ENCODE peak calls at places on chromosomes 11 and 22, in seven cellular contexts. One of them, this sample, is unnamed. For H3K9me3, the result is how much of the 10 kb centered on the place peaks cover.

GRCh38 chr11:18749681-18750319 is 23.8 kb upstream of the IGSF22 start:
- DNase-seq in AG04450: peak
- DNase-seq in endodermal cell: peak
- DNase-seq in heart left ventricle: no peak
- DNase-seq in spleen: no peak
- DNase-seq in transverse colon: no peak
- DNase-seq in body of pancreas: no peak
- DNase-seq in this sample: no peak

GRCh38 chr22:24433868-24434471 is 6.6 kb downstream of the ADORA2A start:
- DNase-seq in body of pancreas: peak
- DNase-seq in spleen: peak
- DNase-seq in heart left ventricle: no peak
- DNase-seq in AG04450: no peak
- DNase-seq in transverse colon: peak
- DNase-seq in endodermal cell: peak
- DNase-seq in this sample: no peak

GRCh38 chr11:126489791-126490190 is 134.3 kb downstream of the ST3GAL4 start:
- DNase-seq in spleen: peak
- DNase-seq in transverse colon: no peak
- DNase-seq in endodermal cell: peak
- DNase-seq in heart left ventricle: no peak
- DNase-seq in body of pancreas: no peak
- DNase-seq in AG04450: no peak
- DNase-seq in this sample: no peak

GRCh38 chr11:3123761-3124733 is 41.1 kb downstream of the OSBPL5 start:
- DNase-seq in body of pancreas: peak
- DNase-seq in AG04450: peak
- DNase-seq in transverse colon: peak
- DNase-seq in spleen: peak
- DNase-seq in heart left ventricle: peak
- DNase-seq in endodermal cell: peak
- DNase-seq in this sample: peak

GRCh38 chr11:8234425-8234821 is 29.3 kb downstream of the LMO1 start:
- DNase-seq in endodermal cell: peak
- DNase-seq in spleen: peak
- DNase-seq in heart left ventricle: no peak
- DNase-seq in AG04450: no peak
- DNase-seq in transverse colon: no peak
- DNase-seq in body of pancreas: no peak
- DNase-seq in this sample: no peak

GRCh38 chr11:130692220-130692619 is 224.1 kb downstream of the SNX19 start:
- DNase-seq in transverse colon: no peak
- DNase-seq in AG04450: no peak
- DNase-seq in spleen: no peak
- DNase-seq in body of pancreas: no peak
- DNase-seq in endodermal cell: peak
- DNase-seq in heart left ventricle: no peak
- DNase-seq in this sample: peak

GRCh38 chr11:119093951-119094815 is 7.5 kb downstream of the DPAGT1 start:
- DNase-seq in AG04450: no peak
- DNase-seq in transverse colon: peak
- DNase-seq in body of pancreas: no peak
- DNase-seq in spleen: peak
- DNase-seq in endodermal cell: peak
- DNase-seq in heart left ventricle: no peak
- DNase-seq in this sample: no peak

GRCh38 chr11:117039897-117040296 is 58.3 kb downstream of the SIK3 start:
- DNase-seq in AG04450: no peak
- DNase-seq in body of pancreas: no peak
- DNase-seq in heart left ventricle: no peak
- DNase-seq in spleen: no peak
- DNase-seq in transverse colon: no peak
- DNase-seq in endodermal cell: no peak
- DNase-seq in this sample: no peak

GRCh38 chr11:61079416-61080150 is 22.7 kb upstream of the CD5 start:
- DNase-seq in heart left ventricle: no peak
- DNase-seq in spleen: no peak
- DNase-seq in body of pancreas: no peak
- DNase-seq in AG04450: no peak
- DNase-seq in transverse colon: no peak
- DNase-seq in endodermal cell: no peak
- DNase-seq in this sample: no peak

GRCh38 chr11:65870706-65871681 is 1.6 kb downstream of the EFEMP2 start:
- DNase-seq in AG04450: no peak
- DNase-seq in transverse colon: no peak
- DNase-seq in body of pancreas: no peak
- DNase-seq in spleen: peak
- DNase-seq in heart left ventricle: peak
- DNase-seq in endodermal cell: no peak
- DNase-seq in this sample: no peak

GRCh38 chr11:119089319-119089718 is 4.6 kb downstream of the HMBS start:
- DNase-seq in heart left ventricle: no peak
- DNase-seq in body of pancreas: no peak
- DNase-seq in spleen: no peak
- DNase-seq in AG04450: no peak
- DNase-seq in endodermal cell: no peak
- DNase-seq in transverse colon: no peak
- DNase-seq in this sample: no peak

GRCh38 chr22:46027219-46028068 is 50.5 kb upstream of the WNT7B start:
- DNase-seq in AG04450: no peak
- DNase-seq in spleen: peak
- DNase-seq in heart left ventricle: peak
- DNase-seq in transverse colon: peak
- DNase-seq in endodermal cell: peak
- DNase-seq in body of pancreas: peak
- DNase-seq in this sample: no peak

GRCh38 chr11:62186195-62186594 is 3.8 kb upstream of the SCGB1D1 start:
- DNase-seq in transverse colon: no peak
- DNase-seq in endodermal cell: peak
- DNase-seq in heart left ventricle: no peak
- DNase-seq in spleen: no peak
- DNase-seq in body of pancreas: no peak
- DNase-seq in AG04450: no peak
- DNase-seq in this sample: no peak

DNA sequence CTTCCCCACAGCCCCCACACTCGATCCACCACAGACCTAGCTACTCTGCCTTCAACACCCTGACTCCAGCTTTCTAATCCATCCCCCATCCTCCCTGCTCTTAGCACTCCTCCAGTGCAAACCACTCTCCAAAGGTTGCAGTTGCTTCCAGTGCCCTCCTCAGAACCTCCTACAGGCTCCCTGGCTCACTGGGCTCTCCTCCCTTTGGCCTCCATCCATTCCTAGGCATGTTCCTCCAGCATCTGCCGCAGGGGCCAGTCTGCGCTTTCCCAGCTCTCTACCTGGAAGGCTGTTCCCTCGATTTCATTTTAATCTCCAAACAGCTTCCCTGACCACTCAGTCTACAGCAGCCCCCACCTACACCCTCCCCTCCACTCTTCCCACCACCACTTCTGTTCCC is 133.8 kb downstream of the SPATA19 start:
- DNase-seq in endodermal cell: peak
- DNase-seq in heart left ventricle: no peak
- DNase-seq in transverse colon: no peak
- DNase-seq in spleen: no peak
- DNase-seq in body of pancreas: no peak
- DNase-seq in AG04450: no peak
- DNase-seq in this sample: no peak
- H3K9me3 ChIP-seq in endodermal cell: under half
- H3K9me3 ChIP-seq in heart left ventricle: under half
- H3K9me3 ChIP-seq in transverse colon: under half
- H3K9me3 ChIP-seq in spleen: under half
- H3K9me3 ChIP-seq in body of pancreas: under half
- H3K9me3 ChIP-seq in AG04450: half or more
- H3K9me3 ChIP-seq in this sample: under half

GRCh38 chr11:59102259-59102765 is 4.7 kb upstream of the FAM111B start:
- DNase-seq in transverse colon: peak
- DNase-seq in body of pancreas: peak
- DNase-seq in heart left ventricle: peak
- DNase-seq in endodermal cell: peak
- DNase-seq in AG04450: no peak
- DNase-seq in spleen: peak
- DNase-seq in this sample: no peak
- H3K4me3 ChIP-seq in transverse colon: peak
- H3K4me3 ChIP-seq in body of pancreas: no peak
- H3K4me3 ChIP-seq in heart left ventricle: peak
- H3K4me3 ChIP-seq in endodermal cell: no peak
- H3K4me3 ChIP-seq in AG04450: peak
- H3K4me3 ChIP-seq in spleen: peak
- H3K4me3 ChIP-seq in this sample: peak

DNA sequence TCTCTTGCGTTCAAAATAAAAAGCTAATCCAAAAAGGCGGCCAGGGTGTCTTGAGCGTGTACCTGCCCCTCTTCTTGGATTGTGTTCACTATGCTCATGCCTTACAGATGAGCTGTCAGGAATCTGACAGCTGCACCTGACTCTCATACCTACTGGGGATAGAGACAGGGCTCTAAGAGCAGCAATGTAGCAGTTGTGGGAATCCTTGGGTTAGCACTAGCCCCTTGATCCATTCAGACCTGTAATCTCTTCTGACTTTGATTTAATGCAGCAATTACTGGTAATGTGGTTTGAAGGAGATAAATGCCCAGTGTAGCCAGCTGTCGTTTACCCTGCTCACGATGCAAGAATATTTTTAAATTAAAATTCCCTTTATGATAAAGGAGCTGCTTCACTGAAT is 145.8 kb downstream of the APOL5 start:
- DNase-seq in endodermal cell: no peak
- DNase-seq in AG04450: no peak
- DNase-seq in heart left ventricle: no peak
- DNase-seq in transverse colon: no peak
- DNase-seq in spleen: no peak
- DNase-seq in body of pancreas: no peak
- DNase-seq in this sample: no peak
- H3K27ac ChIP-seq in endodermal cell: peak
- H3K27ac ChIP-seq in AG04450: no peak
- H3K27ac ChIP-seq in heart left ventricle: no peak
- H3K27ac ChIP-seq in transverse colon: no peak
- H3K27ac ChIP-seq in spleen: no peak
- H3K27ac ChIP-seq in body of pancreas: no peak
- H3K27ac ChIP-seq in this sample: no peak

DNA sequence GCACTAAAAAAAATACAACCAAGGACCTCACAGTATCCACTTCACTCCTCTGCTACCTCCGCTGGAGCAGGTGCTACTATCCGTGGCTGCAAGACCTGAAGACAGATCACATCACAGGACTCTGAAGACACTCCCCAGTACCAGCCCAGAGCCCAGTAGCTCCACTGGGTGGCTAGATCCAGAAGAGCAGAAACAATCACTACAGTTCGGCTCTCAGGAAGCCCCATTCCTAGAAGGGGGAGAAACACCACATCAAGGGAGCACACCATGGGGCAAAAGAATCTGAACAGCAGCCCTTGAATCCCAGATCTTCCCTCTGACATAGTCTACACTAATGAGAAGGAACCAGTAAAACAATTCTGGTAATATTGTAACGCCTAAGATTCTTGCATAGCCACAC is 494.0 kb upstream of the FAT3 start:
- DNase-seq in heart left ventricle: no peak
- DNase-seq in endodermal cell: no peak
- DNase-seq in AG04450: no peak
- DNase-seq in spleen: no peak
- DNase-seq in transverse colon: no peak
- DNase-seq in body of pancreas: no peak
- DNase-seq in this sample: no peak
- H3K9me3 ChIP-seq in heart left ventricle: under half
- H3K9me3 ChIP-seq in endodermal cell: under half
- H3K9me3 ChIP-seq in AG04450: under half
- H3K9me3 ChIP-seq in spleen: under half
- H3K9me3 ChIP-seq in transverse colon: under half
- H3K9me3 ChIP-seq in body of pancreas: under half
- H3K9me3 ChIP-seq in this sample: under half

DNA sequence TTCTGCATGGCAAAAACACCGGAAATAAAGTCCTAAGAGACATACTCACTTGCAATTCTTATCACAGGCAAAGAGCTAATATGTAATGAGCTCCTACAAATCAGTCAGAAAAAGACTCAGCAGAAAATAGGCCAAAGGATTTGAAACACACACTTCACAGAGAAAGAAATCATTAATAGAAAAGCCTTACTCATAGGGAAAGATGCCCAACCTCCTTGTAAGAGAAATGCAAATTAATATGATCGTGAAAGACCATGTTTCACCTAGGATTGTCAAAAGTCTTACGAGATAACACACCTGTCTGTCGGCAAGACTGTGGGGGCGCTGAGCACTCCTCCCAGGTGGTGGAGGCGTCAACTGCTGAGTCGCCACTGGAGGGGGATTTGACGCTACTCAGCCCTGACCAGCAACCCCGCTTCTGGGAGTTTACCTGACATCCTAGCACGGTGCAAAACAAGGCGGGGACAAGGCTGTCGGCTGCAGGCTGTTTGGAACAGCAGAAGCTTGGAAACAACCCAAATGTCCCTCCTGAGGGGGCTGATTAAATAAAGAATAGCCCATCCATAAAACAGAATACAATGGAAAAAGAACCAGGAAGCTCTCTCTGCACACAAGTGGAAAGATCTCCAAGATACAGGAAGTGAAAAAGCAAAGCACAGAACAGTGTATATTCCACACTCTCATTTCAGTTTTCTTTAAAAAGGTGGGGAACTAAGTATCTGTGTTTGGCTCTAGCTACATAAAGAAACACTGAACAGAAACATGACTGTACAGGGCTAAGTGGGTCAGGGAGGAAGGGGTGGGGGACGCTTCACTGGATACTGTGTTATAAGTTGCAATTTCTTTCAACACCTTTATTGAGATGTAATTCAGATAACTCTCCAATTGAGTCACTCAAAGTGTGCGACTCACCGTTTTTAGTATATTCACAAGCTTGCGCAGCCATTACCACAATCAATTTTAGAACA is 11.5 kb downstream of the CSNK1E start:
- DNase-seq in endodermal cell: peak
- DNase-seq in heart left ventricle: no peak
- DNase-seq in body of pancreas: peak
- DNase-seq in AG04450: no peak
- DNase-seq in transverse colon: peak
- DNase-seq in spleen: no peak
- DNase-seq in this sample: no peak
- H3K4me3 ChIP-seq in endodermal cell: no peak
- H3K4me3 ChIP-seq in heart left ventricle: no peak
- H3K4me3 ChIP-seq in body of pancreas: no peak
- H3K4me3 ChIP-seq in AG04450: no peak
- H3K4me3 ChIP-seq in transverse colon: peak
- H3K4me3 ChIP-seq in spleen: peak
- H3K4me3 ChIP-seq in this sample: no peak

DNA sequence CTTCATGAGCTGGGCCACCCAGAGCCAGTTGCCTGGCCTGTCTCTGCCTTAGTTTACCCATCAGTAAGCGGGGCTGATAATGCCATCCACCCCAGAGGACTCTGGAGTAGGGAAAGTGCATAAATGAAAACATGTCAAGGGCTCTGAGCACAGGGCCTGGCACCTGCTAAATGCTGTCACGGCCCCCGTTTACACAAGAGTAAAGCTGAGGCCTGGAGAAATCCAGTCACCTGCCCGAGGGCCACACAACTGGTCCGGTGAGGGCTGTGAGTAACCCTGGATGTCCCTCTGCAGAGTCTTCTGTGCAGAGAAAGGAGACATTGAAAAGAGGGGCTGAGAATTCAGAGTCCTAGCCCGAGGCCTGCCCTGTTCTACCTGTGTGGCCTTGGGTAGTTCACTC is 110.6 kb upstream of the ANO1 start:
- DNase-seq in transverse colon: no peak
- DNase-seq in spleen: no peak
- DNase-seq in body of pancreas: no peak
- DNase-seq in endodermal cell: no peak
- DNase-seq in heart left ventricle: no peak
- DNase-seq in AG04450: no peak
- DNase-seq in this sample: no peak
- H3K27ac ChIP-seq in transverse colon: no peak
- H3K27ac ChIP-seq in spleen: no peak
- H3K27ac ChIP-seq in body of pancreas: no peak
- H3K27ac ChIP-seq in endodermal cell: no peak
- H3K27ac ChIP-seq in heart left ventricle: peak
- H3K27ac ChIP-seq in AG04450: no peak
- H3K27ac ChIP-seq in this sample: peak

This sample was measured in esophagus muscularis mucosa.